ENCODE peak calls at places on chromosomes 3 and 15, in ten cellular contexts. K is Caco-2, N is Panc1, E is hepatocyte, U is bronchial epithelial cell, G is epithelial cell of esophagus, V is mucosa of descending colon, Y is upper lobe of right lung, S is foreskin fibroblast, P is thyroid gland. A is an unnamed sample.

GRCh38 chr3:54083901-54084300 is 38.5 kb upstream of the CACNA2D3 start:
- DNase-seq in G (no peak), N (no peak), U (no peak), Y (no peak), E (no peak), V (no peak), S (no peak), K (no peak), P (no peak), A (no peak)

GRCh38 chr3:41234823-41235722 is 35.8 kb downstream of the CTNNB1 start:
- DNase-seq in K (no peak), S (peak), U (no peak), P (no peak), N (no peak), Y (no peak), G (no peak), V (no peak), E (no peak), A (no peak)

GRCh38 chr3:1214928-1215327 is 122.1 kb downstream of the CNTN6 start:
- DNase-seq in S (peak), G (no peak), K (no peak), Y (no peak), P (no peak), V (no peak), U (no peak), E (no peak), N (no peak), A (no peak)

GRCh38 chr15:101255066-101255415 is 3.2 kb upstream of the CHSY1 start:
- DNase-seq in U (no peak), G (no peak), N (no peak), K (no peak), Y (no peak), V (no peak), S (no peak), E (no peak), P (no peak), A (no peak)

GRCh38 chr3:112357888-112358287 is 24.9 kb downstream of the CD200 start:
- DNase-seq in K (no peak), S (no peak), Y (no peak), E (no peak), G (no peak), V (no peak), P (no peak), N (no peak), U (no peak), A (no peak)

GRCh38 chr15:58279106-58279505 is 140.9 kb downstream of the AQP9 start:
- DNase-seq in G (no peak), K (no peak), S (no peak), N (no peak), U (no peak), P (no peak), E (no peak), V (no peak), Y (no peak), A (no peak)

GRCh38 chr3:9859530-9860025 is 15.8 kb upstream of the RPUSD3 start:
- DNase-seq in G (no peak), P (no peak), U (no peak), S (no peak), K (no peak), Y (no peak), V (no peak), E (no peak), N (no peak), A (no peak)

GRCh38 chr3:177569823-177570657 is 372.8 kb upstream of the TBL1XR1 start:
- DNase-seq in S (peak), P (no peak), U (peak), K (no peak), Y (no peak), G (peak), V (no peak), E (no peak), N (no peak), A (no peak)

GRCh38 chr3:140499114-140499757 is 178.6 kb upstream of the TRIM42 start:
- DNase-seq in G (peak), P (peak), K (peak), E (peak), V (no peak), Y (no peak), N (no peak), S (peak), U (peak), A (no peak)

GRCh38 chr3:187964759-187965158 is 189.2 kb upstream of the LPP start:
- DNase-seq in V (no peak), U (no peak), S (no peak), K (no peak), E (no peak), N (no peak), G (no peak), P (no peak), Y (no peak), A (no peak)

GRCh38 chr15:88635343-88635742 is 3.5 kb upstream of the ISG20 start:
- DNase-seq in N (no peak), Y (no peak), P (no peak), V (no peak), S (peak), U (no peak), E (no peak), G (no peak), K (no peak), A (no peak)

GRCh38 chr3:46875560-46875959 is 2.0 kb upstream of the PTH1R start:
- DNase-seq in S (no peak), V (no peak), U (no peak), P (no peak), E (no peak), G (no peak), K (no peak), N (no peak), Y (no peak), A (no peak)

GRCh38 chr15:83733691-83734090 is 79.8 kb downstream of the ADAMTSL3 start:
- DNase-seq in U (no peak), Y (no peak), P (no peak), N (no peak), K (no peak), S (no peak), G (no peak), V (no peak), E (no peak), A (no peak)

GRCh38 chr3:147130461-147130860 is 275.9 kb downstream of the ZIC4 start:
- DNase-seq in U (no peak), E (no peak), N (no peak), V (no peak), P (no peak), S (peak), Y (no peak), G (no peak), K (no peak), A (no peak)

GRCh38 chr3:126031981-126032471 is 51.9 kb downstream of the SLC41A3 start:
- DNase-seq in S (no peak), P (no peak), Y (no peak), V (no peak), U (no peak), N (no peak), G (no peak), E (no peak), K (no peak), A (no peak)

GRCh38 chr15:89814112-89814742 is 425 bp downstream of the ANPEP start:
- DNase-seq in V (no peak), S (peak), G (no peak), Y (no peak), N (no peak), E (no peak), K (no peak), U (no peak), P (no peak), A (peak)

GRCh38 chr15:45670511-45670910 is 35.7 kb downstream of the SQOR start:
- DNase-seq in Y (no peak), G (no peak), P (no peak), E (no peak), V (no peak), N (no peak), K (no peak), U (no peak), S (peak), A (no peak)

GRCh38 chr15:92079047-92079446 is 225.5 kb downstream of the SLCO3A1 start:
- DNase-seq in N (no peak), E (no peak), Y (no peak), U (no peak), V (no peak), S (no peak), G (no peak), K (peak), P (no peak), A (no peak)

GRCh38 chr3:41370307-41370706 is 171.0 kb downstream of the CTNNB1 start:
- DNase-seq in K (no peak), V (no peak), U (peak), E (no peak), N (no peak), Y (no peak), P (no peak), S (no peak), G (peak), A (no peak)

GRCh38 chr15:78929536-78930264 is 15.1 kb downstream of the CTSH start:
- DNase-seq in N (no peak), S (no peak), K (no peak), P (no peak), Y (peak), E (no peak), U (no peak), G (peak), V (no peak), A (no peak)

GRCh38 chr15:78932216-78932808 is 12.5 kb downstream of the CTSH start:
- DNase-seq in K (no peak), G (no peak), P (no peak), S (no peak), Y (no peak), V (no peak), E (no peak), U (no peak), N (no peak), A (no peak)

GRCh38 chr15:78931439-78931981 is 13.3 kb downstream of the CTSH start:
- DNase-seq in U (no peak), P (no peak), K (no peak), N (no peak), Y (no peak), S (no peak), V (no peak), G (no peak), E (no peak), A (no peak)

GRCh38 chr15:78928616-78929093 is 16.2 kb downstream of the CTSH start:
- DNase-seq in U (no peak), P (no peak), S (no peak), N (no peak), G (no peak), V (no peak), Y (peak), E (no peak), K (no peak), A (no peak)

GRCh38 chr15:78930577-78931388 is 14.1 kb downstream of the CTSH start:
- DNase-seq in S (peak), Y (peak), P (peak), G (peak), E (peak), U (peak), N (peak), K (no peak), V (no peak), A (no peak)
- H3K4me3 ChIP-seq in S (no peak), Y (no peak), P (no peak), G (no peak), E (no peak), U (no peak), N (no peak), K (no peak), V (no peak), A (no peak)

DNA sequence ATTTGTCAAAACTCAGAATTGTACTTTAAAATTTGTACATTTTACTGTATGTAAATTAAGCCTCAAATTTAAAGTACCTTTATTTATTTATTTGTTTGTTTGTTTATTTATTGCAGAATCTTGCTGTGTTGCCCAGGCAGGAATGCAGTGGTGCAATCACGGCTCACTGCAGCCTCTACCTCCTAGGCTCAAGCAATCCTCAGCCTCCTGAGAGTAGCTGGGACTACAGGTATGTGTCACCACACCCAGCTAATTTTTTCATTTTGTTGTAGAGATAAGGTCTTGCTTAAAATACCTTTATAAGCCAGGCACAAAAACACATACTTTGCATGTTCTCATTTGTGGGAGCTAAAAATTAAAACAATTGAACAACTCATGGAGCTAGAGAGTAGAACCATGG is 37.4 kb downstream of the CHST14 start:
- DNase-seq in G (no peak), P (no peak), V (no peak), E (no peak), Y (no peak), U (no peak), N (no peak), K (no peak), S (no peak), A (no peak)
- TF ChIP-seq CTCF in G (no peak), P (no peak), V (no peak), E (no peak), Y (no peak), U (no peak), N (no peak), K (no peak), S (no peak), A (no peak)

GRCh38 chr15:27563765-27564164 is 535.4 kb downstream of the OCA2 start:
- DNase-seq in S (no peak), G (no peak), N (no peak), V (no peak), P (no peak), Y (no peak), K (no peak), E (no peak), U (no peak), A (no peak)
- H3K4me3 ChIP-seq in S (no peak), G (no peak), N (no peak), V (no peak), P (no peak), Y (no peak), K (no peak), E (no peak), U (no peak), A (no peak)

GRCh38 chr3:35773398-35773797 is 134.1 kb downstream of the ARPP21 start:
- DNase-seq in Y (no peak), E (no peak), U (no peak), S (no peak), K (no peak), G (no peak), V (no peak), P (no peak), N (no peak), A (no peak)

GRCh38 chr3:35776346-35776745 is 137.0 kb downstream of the ARPP21 start:
- DNase-seq in N (no peak), S (no peak), K (no peak), U (no peak), P (no peak), E (no peak), G (no peak), Y (no peak), V (no peak), A (no peak)

GRCh38 chr3:35777563-35777962 is 138.2 kb downstream of the ARPP21 start:
- DNase-seq in S (no peak), G (no peak), K (no peak), P (no peak), V (no peak), E (no peak), U (no peak), N (no peak), Y (no peak), A (no peak)

GRCh38 chr3:35778201-35778600 is 138.9 kb downstream of the ARPP21 start:
- DNase-seq in G (no peak), E (peak), K (no peak), U (no peak), S (no peak), Y (no peak), P (no peak), N (no peak), V (no peak), A (no peak)

GRCh38 chr3:35777065-35777464 is 137.7 kb downstream of the ARPP21 start:
- DNase-seq in N (no peak), V (no peak), U (no peak), S (no peak), G (no peak), K (no peak), P (no peak), Y (no peak), E (no peak), A (no peak)
- TF ChIP-seq CTCF in N (no peak), V (no peak), U (no peak), S (no peak), G (no peak), K (no peak), P (no peak), Y (no peak), E (no peak), A (no peak)

GRCh38 chr15:31484986-31485385 is 158.4 kb downstream of the KLF13 start:
- DNase-seq in N (no peak), E (no peak), K (no peak), Y (peak), S (no peak), U (no peak), G (no peak), P (no peak), V (peak), A (no peak)
- H3K4me3 ChIP-seq in N (no peak), E (no peak), K (no peak), Y (no peak), S (no peak), U (no peak), G (no peak), P (no peak), V (no peak), A (no peak)

GRCh38 chr3:134677196-134677986 is 26.6 kb upstream of the KY start:
- DNase-seq in K (peak), V (peak), U (no peak), N (no peak), S (no peak), E (no peak), Y (no peak), P (peak), G (no peak), A (peak)
- TF ChIP-seq CTCF in K (no peak), V (peak), U (peak), N (peak), S (peak), E (no peak), Y (peak), P (no peak), G (peak), A (peak)

DNA sequence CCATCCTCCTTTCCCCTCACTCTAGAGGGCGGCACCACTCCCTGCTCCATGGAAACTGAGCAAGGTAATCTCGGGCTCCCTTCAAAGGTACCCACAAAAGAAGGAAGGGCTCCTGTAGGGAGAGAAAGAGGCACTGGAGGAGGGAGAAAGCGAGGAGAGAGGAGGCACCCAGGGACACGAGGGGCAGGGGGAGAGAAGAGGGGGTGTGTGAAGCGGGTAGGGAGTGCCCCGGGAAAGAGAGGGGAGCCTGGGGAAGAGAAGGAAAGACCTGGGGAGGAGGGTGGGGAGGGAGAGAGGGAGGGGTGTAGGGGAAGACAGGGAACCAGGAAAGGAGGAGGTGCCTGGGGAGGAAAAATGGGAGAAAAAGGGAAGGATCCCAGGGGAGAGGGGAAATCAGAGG is 523 bp downstream of the VILL start:
- DNase-seq in Y (peak), G (no peak), K (no peak), U (no peak), V (no peak), P (no peak), N (no peak), S (no peak), E (peak), A (no peak)
- H3K4me3 ChIP-seq in Y (no peak), G (peak), K (no peak), U (peak), V (no peak), P (no peak), N (no peak), S (no peak), E (no peak), A (peak)

GRCh38 chr3:48410205-48411040 is 19.5 kb downstream of the PLXNB1 start:
- DNase-seq in E (no peak), N (no peak), Y (peak), P (no peak), G (no peak), K (no peak), S (no peak), V (peak), U (no peak), A (peak)
- TF ChIP-seq CTCF in E (no peak), N (no peak), Y (no peak), P (no peak), G (no peak), K (no peak), S (no peak), V (no peak), U (no peak), A (no peak)

GRCh38 chr15:42453826-42454225 is 37.1 kb downstream of the ZNF106 start:
- DNase-seq in S (no peak), E (no peak), P (no peak), K (no peak), Y (no peak), V (no peak), U (no peak), N (no peak), G (no peak), A (no peak)

GRCh38 chr15:42447599-42447998 is 43.3 kb downstream of the ZNF106 start:
- DNase-seq in E (no peak), S (no peak), G (no peak), V (no peak), P (no peak), N (no peak), U (no peak), K (no peak), Y (no peak), A (no peak)

GRCh38 chr15:42450434-42450790 is 40.5 kb downstream of the ZNF106 start:
- DNase-seq in V (no peak), K (no peak), E (no peak), U (no peak), G (no peak), S (no peak), Y (no peak), N (no peak), P (no peak), A (no peak)

GRCh38 chr15:42448281-42448680 is 42.7 kb downstream of the ZNF106 start:
- DNase-seq in S (no peak), U (no peak), N (no peak), E (no peak), P (no peak), K (no peak), G (no peak), V (no peak), Y (no peak), A (no peak)

DNA sequence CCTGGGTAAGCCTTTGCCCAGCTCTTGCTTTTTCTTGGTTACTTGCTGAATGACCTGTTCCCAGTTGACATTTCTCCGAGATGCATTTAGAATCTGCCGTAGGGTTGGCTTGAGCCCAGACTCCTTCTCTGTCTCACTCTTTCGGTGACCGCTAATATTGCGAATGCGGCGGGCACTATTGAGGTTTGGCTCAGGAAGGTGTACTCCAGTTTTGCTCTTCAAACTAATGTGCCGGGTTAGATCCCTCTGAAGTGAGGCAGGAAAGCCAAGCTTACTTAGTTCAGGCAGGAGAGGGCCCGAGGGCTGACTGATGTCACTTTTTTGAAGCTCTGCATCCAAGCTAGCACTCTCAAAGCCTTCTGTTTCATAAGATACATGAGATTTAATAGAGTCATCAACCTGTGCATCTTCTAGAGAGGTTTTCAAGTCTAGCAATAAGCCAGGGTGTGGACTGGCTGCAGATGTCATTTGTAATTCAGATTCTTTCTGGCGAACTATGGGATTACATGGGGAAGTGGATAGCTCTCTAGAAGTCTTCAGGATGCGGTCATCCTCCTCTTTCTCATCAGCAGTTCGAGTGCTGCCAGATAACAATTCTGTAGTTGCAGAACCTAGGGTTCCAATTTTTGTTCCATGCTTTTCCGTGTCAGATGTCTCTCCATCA is 41.0 kb downstream of the ZNF106 start:
- DNase-seq in Y (no peak), N (no peak), P (no peak), K (no peak), G (no peak), E (no peak), S (no peak), V (no peak), U (no peak), A (peak)
- H3K4me3 ChIP-seq in Y (peak), N (no peak), P (no peak), K (no peak), G (no peak), E (no peak), S (no peak), V (no peak), U (no peak), A (peak)

A was measured in lower lobe of right lung.